ENCODE peak calls at places on chromosomes 13 and 19, in seven cellular contexts. H is hypothalamus; F is substantia nigra; D is activated naive CD8-positive, alpha-beta T cell treated with anti-CD3 and anti-CD28 coated beads, Interleukin-2, amount 50 U/mL, for 16 hours; U is RPMI8226; M is G401; L is pancreas. N is an unnamed sample.

GRCh38 chr13:64471916-64472315 is 2758.2 kb downstream of the PCDH9 start:
- DNase-seq in D (no peak), H (no peak), F (no peak), M (peak; percentile 16), L (no peak), U (no peak), N (no peak)

GRCh38 chr19:31448221-31448657 is 99.0 kb upstream of the TSHZ3 start:
- DNase-seq in F (no peak), M (no peak), H (no peak), L (peak; percentile 60), D (no peak), U (no peak), N (peak; percentile 69)

GRCh38 chr19:47190167-47190727 is 40.8 kb downstream of the BBC3 start:
- DNase-seq in F (peak; percentile 51), D (peak; percentile 52), M (peak; percentile 59), U (no peak), H (peak; percentile 43), L (peak; percentile 59), N (peak; percentile 76)

GRCh38 chr19:32397736-32398135 is 7.8 kb upstream of the DPY19L3 start:
- DNase-seq in H (no peak), D (no peak), L (no peak), F (no peak), U (no peak), M (no peak), N (no peak)

GRCh38 chr13:74040200-74040599 is 94.0 kb downstream of the KLF12 start:
- DNase-seq in F (no peak), L (no peak), H (no peak), D (no peak), U (no peak), M (peak; percentile 21), N (no peak)

GRCh38 chr13:77650409-77650808 is 47.1 kb upstream of the SLAIN1 start:
- DNase-seq in M (no peak), F (no peak), U (no peak), H (no peak), D (no peak), L (no peak), N (no peak)

GRCh38 chr13:44380404-44381165 is 7.0 kb downstream of the SERP2 start:
- DNase-seq in D (no peak), M (no peak), L (no peak), F (no peak), U (no peak), H (no peak), N (no peak)

GRCh38 chr19:17385878-17386611 is 8.0 kb downstream of the CCDC194 start:
- DNase-seq in L (peak; percentile 79), F (peak; percentile 9), U (peak; percentile 69), M (peak; percentile 26), H (peak; percentile 3), D (no peak), N (peak; percentile 75)

GRCh38 chr13:27264181-27264580 is 6.4 kb upstream of the RASL11A start:
- DNase-seq in H (peak; percentile 12), D (no peak), U (no peak), F (peak; percentile 6), M (no peak), L (no peak), N (no peak)

GRCh38 chr19:57689750-57690149 is 8.0 kb downstream of the ZNF551 start:
- DNase-seq in M (no peak), U (no peak), L (no peak), F (no peak), H (no peak), D (no peak), N (no peak)

GRCh38 chr13:112843392-112844250 is 125.4 kb upstream of the MCF2L start:
- DNase-seq in D (no peak), H (no peak), U (no peak), F (no peak), L (peak; percentile 30), M (no peak), N (no peak)

GRCh38 chr13:48942131-48942530 is 33.6 kb upstream of the FNDC3A start:
- DNase-seq in U (no peak), L (no peak), M (no peak), D (no peak), H (no peak), F (no peak), N (no peak)

GRCh38 chr13:48232420-48233096 is 448 bp upstream of the ITM2B start:
- DNase-seq in M (peak; percentile 67), H (no peak), L (no peak), F (no peak), U (no peak), D (no peak), N (peak; percentile 68)

GRCh38 chr19:50725218-50725931 is 2.2 kb downstream of the CLEC11A start:
- DNase-seq in F (no peak), M (peak; percentile 27), D (peak; percentile 24), U (no peak), H (peak; percentile 59), L (no peak), N (no peak)

N was measured in mucosa of descending colon.